ENCODE peak calls at places on chromosome 16, in four cellular contexts. P, Y, I and E are unnamed samples. For H3K4me1, the result is how much of the 10 kb centered on the place peaks cover.

GRCh38 chr16:19926449-19927390 is 42.1 kb upstream of the GPRC5B start:
- DNase-seq in Y (no peak), P (no peak), I (no peak), E (peak)

GRCh38 chr16:28923231-28923587 is 1.8 kb downstream of the RABEP2 start:
- DNase-seq in P (no peak), I (no peak), Y (no peak), E (no peak)

GRCh38 chr16:11345040-11345862 is at the start of gene RMI2:
- DNase-seq in I (peak), Y (peak), P (peak), E (peak)

GRCh38 chr16:11637320-11637719 is 30.9 kb upstream of the SNN start:
- DNase-seq in I (no peak), Y (no peak), P (no peak), E (no peak)

GRCh38 chr16:68286153-68287074 is 22.1 kb downstream of the SLC7A6 start:
- DNase-seq in Y (no peak), I (peak), P (no peak), E (no peak)

GRCh38 chr16:88617268-88618031 is 20.9 kb upstream of the IL17C start:
- DNase-seq in I (no peak), Y (no peak), P (no peak), E (no peak)

GRCh38 chr16:60107467-60107866 is 1373.4 kb upstream of the GOT2 start:
- DNase-seq in I (no peak), P (no peak), Y (no peak), E (no peak)

GRCh38 chr16:15043344-15043743 is 12.5 kb downstream of the NTAN1 start:
- DNase-seq in I (no peak), P (no peak), Y (no peak), E (no peak)

GRCh38 chr16:84356591-84357116 is 11.7 kb upstream of the ATP2C2 start:
- DNase-seq in I (no peak), Y (no peak), P (no peak), E (no peak)

GRCh38 chr16:82011199-82011641 is at the start of gene SDR42E1:
- DNase-seq in P (no peak), I (peak), Y (no peak), E (no peak)

GRCh38 chr16:85624646-85625045 is 11.5 kb downstream of the GSE1 start:
- DNase-seq in Y (no peak), I (no peak), P (no peak), E (no peak)

GRCh38 chr16:85625053-85625452 is 11.9 kb downstream of the GSE1 start:
- DNase-seq in Y (no peak), I (no peak), P (no peak), E (no peak)

GRCh38 chr16:85622683-85623082 is 9.6 kb downstream of the GSE1 start:
- DNase-seq in P (no peak), I (no peak), Y (no peak), E (no peak)

GRCh38 chr16:85623250-85623649 is 10.1 kb downstream of the GSE1 start:
- DNase-seq in P (no peak), Y (no peak), I (no peak), E (no peak)

GRCh38 chr16:85623997-85624601 is 11.0 kb downstream of the GSE1 start:
- DNase-seq in Y (no peak), I (no peak), P (no peak), E (no peak)
- H3K4me1 ChIP-seq in Y (under half), I (half or more), P (under half), E (under half)

GRCh38 chr16:27327586-27327915 is 13.8 kb downstream of the IL4R start:
- DNase-seq in Y (no peak), I (no peak), P (no peak), E (no peak)
- H3K4me1 ChIP-seq in Y (under half), I (under half), P (under half), E (under half)

GRCh38 chr16:54174201-54174600 is 112.4 kb downstream of the IRX3 start:
- DNase-seq in Y (no peak), P (peak), I (no peak), E (no peak)

GRCh38 chr16:54173489-54173888 is 113.1 kb downstream of the IRX3 start:
- DNase-seq in P (no peak), I (no peak), Y (no peak), E (no peak)

GRCh38 chr16:54174750-54175149 is 111.8 kb downstream of the IRX3 start:
- DNase-seq in P (no peak), I (no peak), Y (no peak), E (no peak)

GRCh38 chr16:54169112-54169511 is 117.5 kb downstream of the IRX3 start:
- DNase-seq in P (no peak), Y (no peak), I (no peak), E (no peak)

GRCh38 chr16:54171855-54172537 is 114.6 kb downstream of the IRX3 start:
- DNase-seq in I (no peak), Y (no peak), P (peak), E (peak)
- H3K4me1 ChIP-seq in I (under half), Y (under half), P (half or more), E (under half)

GRCh38 chr16:24741862-24742261 is 12.4 kb downstream of the TNRC6A start:
- DNase-seq in P (no peak), Y (no peak), I (no peak), E (no peak)

GRCh38 chr16:24745791-24746190 is 16.3 kb downstream of the TNRC6A start:
- DNase-seq in Y (no peak), P (no peak), I (no peak), E (no peak)

GRCh38 chr16:24748242-24748641 is 18.8 kb downstream of the TNRC6A start:
- DNase-seq in I (no peak), P (no peak), Y (peak), E (peak)

GRCh38 chr16:24747425-24747824 is 18.0 kb downstream of the TNRC6A start:
- DNase-seq in P (no peak), I (no peak), Y (no peak), E (no peak)
- H3K4me1 ChIP-seq in P (under half), I (half or more), Y (under half), E (half or more)

GRCh38 chr16:74213372-74213771 is 83.2 kb upstream of the PSMD7 start:
- DNase-seq in P (no peak), Y (no peak), I (no peak), E (no peak)

DNA sequence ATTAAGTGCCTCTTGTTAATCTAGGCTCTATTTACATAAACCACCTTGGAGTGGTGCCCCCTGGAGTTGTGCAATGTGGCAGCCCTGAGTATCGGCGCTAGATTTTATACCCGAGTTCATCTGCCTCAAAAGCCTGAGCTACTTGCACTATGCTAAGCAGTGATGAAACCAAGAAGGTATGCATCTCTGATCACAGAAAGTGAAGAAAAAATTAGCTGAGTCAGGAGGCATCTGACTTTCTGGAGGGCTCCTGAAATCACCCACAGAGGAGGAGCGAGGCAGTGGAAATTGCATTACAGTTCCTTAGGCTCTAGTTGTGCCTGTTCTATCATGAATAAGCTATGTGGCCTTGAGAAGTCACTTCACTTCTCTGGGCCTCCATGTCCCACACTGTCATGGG is 80.3 kb upstream of the PSMD7 start:
- DNase-seq in P (no peak), Y (no peak), I (no peak), E (peak)
- H3K4me1 ChIP-seq in P (under half), Y (under half), I (under half), E (under half)